ENCODE peak calls at places on chromosomes 3 and 15, in six cellular contexts. One of them, this sample, is unnamed.

GRCh38 chr3:27193056-27193455 is 176.1 kb downstream of the NEK10 start:
- DNase-seq in esophagus squamous epithelium: no peak
- DNase-seq in heart right ventricle: no peak
- DNase-seq in brain microvascular endothelial cell: no peak
- DNase-seq in OCI-LY7: no peak
- DNase-seq in choroid plexus epithelial cell: no peak
- DNase-seq in this sample: no peak

GRCh38 chr15:90211440-90212168 is 10.5 kb downstream of the SEMA4B start:
- DNase-seq in esophagus squamous epithelium: no peak
- DNase-seq in heart right ventricle: no peak
- DNase-seq in brain microvascular endothelial cell: peak; percentile 47
- DNase-seq in OCI-LY7: no peak
- DNase-seq in choroid plexus epithelial cell: peak; percentile 25
- DNase-seq in this sample: no peak

GRCh38 chr3:6791161-6791560 is 69.8 kb upstream of the GRM7 start:
- DNase-seq in esophagus squamous epithelium: no peak
- DNase-seq in heart right ventricle: no peak
- DNase-seq in brain microvascular endothelial cell: no peak
- DNase-seq in OCI-LY7: no peak
- DNase-seq in choroid plexus epithelial cell: peak; percentile 1
- DNase-seq in this sample: no peak

GRCh38 chr3:182713743-182714517 is 79.4 kb upstream of the ATP11B start:
- DNase-seq in esophagus squamous epithelium: no peak
- DNase-seq in heart right ventricle: no peak
- DNase-seq in brain microvascular endothelial cell: peak; percentile 54
- DNase-seq in OCI-LY7: peak; percentile 80
- DNase-seq in choroid plexus epithelial cell: peak; percentile 88
- DNase-seq in this sample: peak; percentile 59

GRCh38 chr3:102715030-102715697 is 280.3 kb downstream of the ZPLD1 start:
- DNase-seq in esophagus squamous epithelium: no peak
- DNase-seq in heart right ventricle: no peak
- DNase-seq in brain microvascular endothelial cell: no peak
- DNase-seq in OCI-LY7: no peak
- DNase-seq in choroid plexus epithelial cell: no peak
- DNase-seq in this sample: no peak

GRCh38 chr15:67595572-67595971 is 53.1 kb downstream of the MAP2K5 start:
- DNase-seq in esophagus squamous epithelium: no peak
- DNase-seq in heart right ventricle: no peak
- DNase-seq in brain microvascular endothelial cell: no peak
- DNase-seq in OCI-LY7: no peak
- DNase-seq in choroid plexus epithelial cell: no peak
- DNase-seq in this sample: no peak

GRCh38 chr3:126348308-126348920 is 8.8 kb downstream of the KLF15 start:
- DNase-seq in esophagus squamous epithelium: no peak
- DNase-seq in heart right ventricle: peak; percentile 1
- DNase-seq in brain microvascular endothelial cell: no peak
- DNase-seq in OCI-LY7: no peak
- DNase-seq in choroid plexus epithelial cell: peak; percentile 23
- DNase-seq in this sample: no peak

GRCh38 chr15:80093854-80094418 is 34.5 kb downstream of the ZFAND6 start:
- DNase-seq in esophagus squamous epithelium: no peak
- DNase-seq in heart right ventricle: peak; percentile 38
- DNase-seq in brain microvascular endothelial cell: no peak
- DNase-seq in OCI-LY7: no peak
- DNase-seq in choroid plexus epithelial cell: no peak
- DNase-seq in this sample: peak; percentile 64

GRCh38 chr3:135145581-135145980 is 350.5 kb downstream of the EPHB1 start:
- DNase-seq in esophagus squamous epithelium: no peak
- DNase-seq in heart right ventricle: no peak
- DNase-seq in brain microvascular endothelial cell: no peak
- DNase-seq in OCI-LY7: no peak
- DNase-seq in choroid plexus epithelial cell: no peak
- DNase-seq in this sample: no peak

GRCh38 chr3:21912656-21913055 is 161.6 kb upstream of the ZNF385D start:
- DNase-seq in esophagus squamous epithelium: no peak
- DNase-seq in heart right ventricle: no peak
- DNase-seq in brain microvascular endothelial cell: peak; percentile 46
- DNase-seq in OCI-LY7: no peak
- DNase-seq in choroid plexus epithelial cell: peak; percentile 87
- DNase-seq in this sample: no peak

GRCh38 chr15:99155961-99156443 is 51.1 kb downstream of the SYNM start:
- DNase-seq in esophagus squamous epithelium: no peak
- DNase-seq in heart right ventricle: no peak
- DNase-seq in brain microvascular endothelial cell: no peak
- DNase-seq in OCI-LY7: no peak
- DNase-seq in choroid plexus epithelial cell: no peak
- DNase-seq in this sample: peak; percentile 80

GRCh38 chr3:82509951-82510603 is 748.6 kb upstream of the GBE1 start:
- DNase-seq in esophagus squamous epithelium: no peak
- DNase-seq in heart right ventricle: no peak
- DNase-seq in brain microvascular endothelial cell: no peak
- DNase-seq in OCI-LY7: no peak
- DNase-seq in choroid plexus epithelial cell: no peak
- DNase-seq in this sample: no peak

GRCh38 chr3:197124713-197125112 is 95.1 kb upstream of the MELTF start:
- DNase-seq in esophagus squamous epithelium: no peak
- DNase-seq in heart right ventricle: no peak
- DNase-seq in brain microvascular endothelial cell: no peak
- DNase-seq in OCI-LY7: no peak
- DNase-seq in choroid plexus epithelial cell: peak; percentile 47
- DNase-seq in this sample: peak; percentile 35

GRCh38 chr3:134199240-134199639 is 51.4 kb downstream of the RYK start:
- DNase-seq in esophagus squamous epithelium: no peak
- DNase-seq in heart right ventricle: no peak
- DNase-seq in brain microvascular endothelial cell: no peak
- DNase-seq in OCI-LY7: no peak
- DNase-seq in choroid plexus epithelial cell: no peak
- DNase-seq in this sample: no peak

GRCh38 chr3:131147534-131147933 is 120.9 kb downstream of the NEK11 start:
- DNase-seq in esophagus squamous epithelium: no peak
- DNase-seq in heart right ventricle: no peak
- DNase-seq in brain microvascular endothelial cell: no peak
- DNase-seq in OCI-LY7: no peak
- DNase-seq in choroid plexus epithelial cell: no peak
- DNase-seq in this sample: no peak

GRCh38 chr3:17190353-17191078 is 305.8 kb downstream of the PLCL2 start:
- DNase-seq in esophagus squamous epithelium: no peak
- DNase-seq in heart right ventricle: no peak
- DNase-seq in brain microvascular endothelial cell: no peak
- DNase-seq in OCI-LY7: peak; percentile 20
- DNase-seq in choroid plexus epithelial cell: no peak
- DNase-seq in this sample: no peak
- H3K4me3 ChIP-seq in esophagus squamous epithelium: no peak overlapping the region
- H3K4me3 ChIP-seq in heart right ventricle: no peak overlapping the region
- H3K4me3 ChIP-seq in brain microvascular endothelial cell: no peak overlapping the region
- H3K4me3 ChIP-seq in OCI-LY7: peak overlapping the region; percentile 43
- H3K4me3 ChIP-seq in choroid plexus epithelial cell: no peak overlapping the region
- H3K4me3 ChIP-seq in this sample: no peak overlapping the region

GRCh38 chr3:153829596-153830170 is 291.5 kb upstream of the ARHGEF26 start:
- DNase-seq in esophagus squamous epithelium: no peak
- DNase-seq in heart right ventricle: no peak
- DNase-seq in brain microvascular endothelial cell: no peak
- DNase-seq in OCI-LY7: no peak
- DNase-seq in choroid plexus epithelial cell: peak; percentile 30
- DNase-seq in this sample: no peak

GRCh38 chr3:153840487-153840886 is 280.7 kb upstream of the ARHGEF26 start:
- DNase-seq in esophagus squamous epithelium: no peak
- DNase-seq in heart right ventricle: no peak
- DNase-seq in brain microvascular endothelial cell: no peak
- DNase-seq in OCI-LY7: no peak
- DNase-seq in choroid plexus epithelial cell: no peak
- DNase-seq in this sample: no peak

GRCh38 chr3:153830552-153830951 is 290.6 kb upstream of the ARHGEF26 start:
- DNase-seq in esophagus squamous epithelium: no peak
- DNase-seq in heart right ventricle: no peak
- DNase-seq in brain microvascular endothelial cell: no peak
- DNase-seq in OCI-LY7: no peak
- DNase-seq in choroid plexus epithelial cell: no peak
- DNase-seq in this sample: peak; percentile 3

GRCh38 chr3:153835540-153835939 is 285.6 kb upstream of the ARHGEF26 start:
- DNase-seq in esophagus squamous epithelium: no peak
- DNase-seq in heart right ventricle: no peak
- DNase-seq in brain microvascular endothelial cell: no peak
- DNase-seq in OCI-LY7: no peak
- DNase-seq in choroid plexus epithelial cell: no peak
- DNase-seq in this sample: no peak
- TF ChIP-seq CTCF in esophagus squamous epithelium: no peak
- TF ChIP-seq CTCF in heart right ventricle: no peak
- TF ChIP-seq CTCF in brain microvascular endothelial cell: no peak
- TF ChIP-seq CTCF in OCI-LY7: peak; percentile 44
- TF ChIP-seq CTCF in choroid plexus epithelial cell: no peak
- TF ChIP-seq CTCF in this sample: peak; percentile 19

DNA sequence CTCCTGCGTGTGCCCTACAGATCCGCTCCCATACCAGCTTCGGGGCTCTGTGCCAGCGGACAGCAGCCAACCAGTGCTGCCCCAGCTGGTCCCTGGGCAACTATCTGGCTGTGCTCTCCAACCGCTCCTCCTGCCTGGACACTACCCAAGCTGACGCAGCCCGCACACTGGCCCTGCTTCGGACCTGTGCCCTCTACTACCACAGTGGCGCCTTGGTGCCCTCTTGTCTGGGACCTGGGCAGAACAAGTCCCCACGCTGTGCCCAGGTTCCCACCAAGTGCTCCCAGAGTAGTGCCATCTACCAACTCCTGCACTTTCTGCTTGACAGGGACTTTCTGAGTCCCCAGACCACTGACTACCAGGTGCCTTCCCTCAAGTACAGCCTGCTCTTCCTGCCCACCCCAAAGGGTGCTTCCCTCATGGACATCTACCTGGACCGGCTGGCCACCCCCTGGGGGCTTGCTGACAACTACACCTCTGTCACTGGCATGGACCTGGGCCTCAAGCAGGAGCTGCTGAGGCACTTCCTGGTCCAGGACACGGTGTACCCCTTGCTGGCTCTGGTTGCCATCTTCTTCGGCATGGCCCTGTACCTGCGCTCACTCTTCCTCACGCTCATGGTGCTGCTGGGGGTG is 9.1 kb downstream of the DISP2 start:
- DNase-seq in esophagus squamous epithelium: no peak
- DNase-seq in heart right ventricle: peak; percentile 88
- DNase-seq in brain microvascular endothelial cell: no peak
- DNase-seq in OCI-LY7: no peak
- DNase-seq in choroid plexus epithelial cell: no peak
- DNase-seq in this sample: peak; percentile 86
- H3K4me3 ChIP-seq in esophagus squamous epithelium: peak overlapping the region; percentile 32
- H3K4me3 ChIP-seq in heart right ventricle: peak overlapping the region; percentile 52
- H3K4me3 ChIP-seq in brain microvascular endothelial cell: no peak overlapping the region
- H3K4me3 ChIP-seq in OCI-LY7: peak overlapping the region; percentile 60
- H3K4me3 ChIP-seq in choroid plexus epithelial cell: no peak overlapping the region
- H3K4me3 ChIP-seq in this sample: no peak overlapping the region

DNA sequence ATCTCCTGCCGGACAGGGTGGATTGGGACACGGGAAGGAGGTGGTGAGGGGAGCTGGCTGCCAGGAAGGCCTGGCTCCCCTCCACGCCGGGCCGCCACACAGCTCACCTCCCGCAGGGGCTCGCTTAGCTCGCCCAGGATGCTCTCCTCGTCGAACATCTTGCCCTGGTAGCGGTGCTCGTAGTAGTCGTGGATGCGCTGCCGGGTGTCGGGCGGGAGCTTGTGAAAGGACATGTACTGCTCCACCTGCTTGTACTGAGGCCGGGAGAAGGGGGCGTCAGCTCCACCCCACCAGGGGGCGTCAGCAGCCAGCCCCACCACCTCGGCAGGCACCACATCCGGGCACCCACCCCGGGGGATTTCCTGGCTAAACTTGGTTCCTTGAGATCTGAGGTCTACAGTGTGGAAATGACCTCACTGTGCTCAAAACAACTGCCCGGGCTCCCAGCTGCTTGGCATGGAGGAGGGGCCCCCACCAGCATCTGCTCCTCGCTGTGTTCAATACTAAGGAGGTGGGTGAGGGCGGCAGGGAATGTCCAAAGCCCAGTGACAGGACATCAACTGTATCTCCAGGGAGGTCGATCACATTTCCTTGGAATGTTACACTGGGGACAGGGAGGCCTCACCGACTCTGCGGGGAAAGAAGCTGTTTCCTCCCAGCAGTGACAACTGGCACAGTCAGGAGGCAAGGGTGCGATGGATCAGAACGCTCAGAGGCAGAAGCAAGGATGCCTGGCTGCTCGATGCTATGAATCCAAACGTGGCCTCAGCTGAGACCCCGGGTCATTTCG is 43.4 kb downstream of the HCN4 start:
- DNase-seq in esophagus squamous epithelium: no peak
- DNase-seq in heart right ventricle: no peak
- DNase-seq in brain microvascular endothelial cell: no peak
- DNase-seq in OCI-LY7: peak; percentile 8
- DNase-seq in choroid plexus epithelial cell: no peak
- DNase-seq in this sample: no peak
- TF ChIP-seq CTCF in esophagus squamous epithelium: no peak
- TF ChIP-seq CTCF in heart right ventricle: peak; percentile 39
- TF ChIP-seq CTCF in brain microvascular endothelial cell: peak; percentile 33
- TF ChIP-seq CTCF in OCI-LY7: peak; percentile 56
- TF ChIP-seq CTCF in choroid plexus epithelial cell: no peak
- TF ChIP-seq CTCF in this sample: peak; percentile 2

DNA sequence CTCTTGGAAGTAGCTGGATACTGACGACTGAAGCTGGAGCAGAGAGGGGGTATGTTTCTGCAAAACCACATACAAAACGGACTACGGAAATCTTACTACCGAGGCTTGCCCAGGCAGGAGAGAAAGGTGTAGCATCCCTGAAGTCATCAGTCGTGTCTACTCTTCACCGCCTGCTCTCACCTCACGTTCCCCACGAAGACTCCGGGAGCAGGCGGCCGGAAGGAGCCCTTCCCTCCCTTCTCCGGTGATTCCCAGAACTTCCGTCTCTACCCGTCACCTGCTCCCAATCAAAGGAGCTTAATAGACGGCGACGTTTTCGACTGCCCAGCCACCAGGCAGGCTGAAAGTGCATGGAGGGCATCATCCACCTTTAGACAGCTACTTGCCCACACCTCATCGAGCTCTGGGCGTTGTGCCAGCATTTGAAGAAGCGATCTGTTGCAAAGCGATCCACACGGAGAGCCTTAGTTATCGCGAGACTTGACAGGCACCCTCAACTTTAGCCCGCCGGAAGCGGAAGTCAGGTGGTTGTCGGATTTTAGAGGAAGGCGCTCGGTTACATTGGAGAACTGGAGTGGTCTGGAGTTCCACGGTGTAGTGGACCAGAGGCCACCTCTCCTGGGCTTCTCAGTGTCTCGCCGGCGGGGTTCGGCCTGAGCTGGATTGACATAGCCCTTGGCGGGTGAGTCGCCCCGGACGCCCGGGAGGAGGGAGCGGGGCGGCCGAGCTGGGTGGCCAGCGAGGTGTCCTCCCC is at the start of gene RAMAC:
- DNase-seq in esophagus squamous epithelium: peak; percentile 66
- DNase-seq in heart right ventricle: peak; percentile 95
- DNase-seq in brain microvascular endothelial cell: peak; percentile 92
- DNase-seq in OCI-LY7: peak; percentile 98
- DNase-seq in choroid plexus epithelial cell: peak; percentile 97
- DNase-seq in this sample: peak; percentile 94
- H3K4me3 ChIP-seq in esophagus squamous epithelium: peak within 1 kb of the TSS; percentile 83
- H3K4me3 ChIP-seq in heart right ventricle: peak within 1 kb of the TSS; percentile 68
- H3K4me3 ChIP-seq in brain microvascular endothelial cell: peak within 1 kb of the TSS; percentile 97
- H3K4me3 ChIP-seq in OCI-LY7: peak within 1 kb of the TSS; percentile 95
- H3K4me3 ChIP-seq in choroid plexus epithelial cell: peak within 1 kb of the TSS; percentile 68
- H3K4me3 ChIP-seq in this sample: peak within 1 kb of the TSS; percentile 99